ENCODE peak calls at places on chromosomes 2 and 18, in ten cellular contexts. E is OCI-M1; A is activated CD8-positive, alpha-beta memory T cell treated with anti-CD3 and anti-CD28 coated beads, Interleukin-2, amount 50 U/mL, for 4 hours; Y is fibroblast of mammary gland; N is T-cell; H is fibroblast of the conjunctiva; D is hepatic stellate cell; F is stimulated activated CD4-positive, alpha-beta T cell treated with anti-CD3 and anti-CD28 coated beads, TNF-alpha, amount 100 ng/mL, for 24 hours; C is thyroid gland; S is frontal cortex. L is an unnamed sample.

GRCh38 chr2:143937563-143938346 is 582.2 kb downstream of the ZEB2 start:
- DNase-seq in E (peak; percentile 54), A (no peak), Y (no peak), N (no peak), H (no peak), D (no peak), F (no peak), C (peak; percentile 3), S (no peak), L (no peak)

GRCh38 chr2:106030287-106031268 is 163.5 kb downstream of the UXS1 start:
- DNase-seq in E (no peak), A (no peak), Y (peak; percentile 93), N (no peak), H (peak; percentile 88), D (peak; percentile 55), F (peak; percentile 5), C (peak; percentile 41), S (no peak), L (no peak)

GRCh38 chr2:71207601-71208000 is 19.3 kb downstream of the PAIP2B start:
- DNase-seq in E (no peak), A (no peak), Y (no peak), N (no peak), H (no peak), D (no peak), F (no peak), C (no peak), S (no peak), L (no peak)

GRCh38 chr2:153455403-153455802 is 23.2 kb downstream of the RPRM start:
- DNase-seq in E (no peak), A (no peak), Y (no peak), N (no peak), H (no peak), D (no peak), F (no peak), C (no peak), S (no peak), L (no peak)

GRCh38 chr2:11835403-11835802 is 89.0 kb downstream of the LPIN1 start:
- DNase-seq in E (no peak), A (no peak), Y (peak; percentile 23), N (no peak), H (no peak), D (no peak), F (no peak), C (no peak), S (no peak), L (no peak)

GRCh38 chr2:80303825-80304521 is 579 bp downstream of the LRRTM1 start:
- DNase-seq in E (peak; percentile 4), A (no peak), Y (no peak), N (no peak), H (no peak), D (no peak), F (no peak), C (no peak), S (peak; percentile 58), L (no peak)

GRCh38 chr18:8657050-8657820 is 48.0 kb downstream of the RAB12 start:
- DNase-seq in E (no peak), A (no peak), Y (no peak), N (no peak), H (no peak), D (no peak), F (no peak), C (no peak), S (no peak), L (no peak)

GRCh38 chr18:44958450-44958849 is 277.8 kb downstream of the SETBP1 start:
- DNase-seq in E (no peak), A (no peak), Y (peak; percentile 74), N (no peak), H (no peak), D (no peak), F (no peak), C (no peak), S (no peak), L (peak; percentile 68)

GRCh38 chr2:953975-954686 is 3.5 kb downstream of the SNTG2 start:
- DNase-seq in E (peak; percentile 1), A (no peak), Y (peak; percentile 23), N (no peak), H (no peak), D (peak; percentile 50), F (no peak), C (no peak), S (no peak), L (no peak)

GRCh38 chr2:85702172-85702571 is 8.0 kb downstream of the GNLY start:
- DNase-seq in E (peak; percentile 3), A (no peak), Y (peak; percentile 84), N (no peak), H (peak; percentile 58), D (peak; percentile 40), F (no peak), C (no peak), S (no peak), L (peak; percentile 67)

GRCh38 chr2:45046786-45047185 is 37.5 kb upstream of the SIX2 start:
- DNase-seq in E (no peak), A (no peak), Y (peak; percentile 50), N (no peak), H (no peak), D (no peak), F (no peak), C (no peak), S (no peak), L (no peak)

GRCh38 chr2:236782938-236783337 is 213.3 kb downstream of the ACKR3 start:
- DNase-seq in E (no peak), A (no peak), Y (peak; percentile 87), N (no peak), H (peak; percentile 46), D (no peak), F (no peak), C (no peak), S (no peak), L (no peak)

GRCh38 chr2:218245214-218245613 is 15.6 kb upstream of the GPBAR1 start:
- DNase-seq in E (no peak), A (no peak), Y (no peak), N (no peak), H (no peak), D (no peak), F (no peak), C (no peak), S (no peak), L (no peak)

GRCh38 chr2:52874706-52875105 is 892.9 kb upstream of the CHAC2 start:
- DNase-seq in E (no peak), A (no peak), Y (no peak), N (no peak), H (no peak), D (no peak), F (no peak), C (no peak), S (no peak), L (no peak)

GRCh38 chr2:217709496-217710217 is 293.1 kb downstream of the TNS1 start:
- DNase-seq in E (no peak), A (no peak), Y (no peak), N (no peak), H (no peak), D (no peak), F (no peak), C (no peak), S (no peak), L (no peak)

GRCh38 chr2:219253753-219254589 is at the start of gene TUBA4A:
- DNase-seq in E (peak; percentile 85), A (peak; percentile 93), Y (peak; percentile 35), N (peak; percentile 86), H (no peak), D (peak; percentile 91), F (peak; percentile 81), C (peak; percentile 89), S (peak; percentile 90), L (peak; percentile 83)

GRCh38 chr2:121239471-121239870 is 45.5 kb downstream of the TFCP2L1 start:
- DNase-seq in E (no peak), A (no peak), Y (no peak), N (no peak), H (no peak), D (no peak), F (no peak), C (peak; percentile 1), S (no peak), L (no peak)

GRCh38 chr18:22293417-22293816 is 124.0 kb downstream of the GATA6 start:
- DNase-seq in E (peak; percentile 63), A (no peak), Y (peak; percentile 31), N (no peak), H (no peak), D (no peak), F (no peak), C (no peak), S (no peak), L (no peak)

GRCh38 chr2:212711851-212712250 is 173.2 kb upstream of the ERBB4 start:
- DNase-seq in E (no peak), A (no peak), Y (peak; percentile 70), N (no peak), H (peak; percentile 13), D (peak; percentile 7), F (no peak), C (no peak), S (no peak), L (peak; percentile 79)

GRCh38 chr2:62817995-62818713 is 112.6 kb downstream of the EHBP1 start:
- DNase-seq in E (no peak), A (no peak), Y (peak; percentile 73), N (no peak), H (no peak), D (no peak), F (no peak), C (no peak), S (no peak), L (peak; percentile 67)

GRCh38 chr2:71614976-71615768 is 161.8 kb downstream of the DYSF start:
- DNase-seq in E (no peak), A (peak; percentile 9), Y (peak; percentile 56), N (no peak), H (peak; percentile 21), D (peak; percentile 66), F (no peak), C (peak; percentile 35), S (peak; percentile 46), L (no peak)

GRCh38 chr18:58105908-58106673 is 62.1 kb downstream of the NEDD4L start:
- DNase-seq in E (no peak), A (no peak), Y (no peak), N (no peak), H (no peak), D (no peak), F (no peak), C (no peak), S (no peak), L (no peak)

GRCh38 chr2:239952251-239952650 is 72.9 kb downstream of the NDUFA10 start:
- DNase-seq in E (no peak), A (no peak), Y (no peak), N (no peak), H (no peak), D (no peak), F (no peak), C (no peak), S (no peak), L (no peak)

GRCh38 chr18:61833387-61833786 is 59.4 kb downstream of the RNF152 start:
- DNase-seq in E (no peak), A (no peak), Y (peak; percentile 34), N (no peak), H (no peak), D (peak; percentile 50), F (no peak), C (no peak), S (no peak), L (peak; percentile 32)

GRCh38 chr18:79964330-79965118 is at the start of gene HSBP1L1:
- DNase-seq in E (no peak), A (peak; percentile 63), Y (peak; percentile 28), N (peak; percentile 58), H (no peak), D (peak; percentile 68), F (no peak), C (peak; percentile 83), S (peak; percentile 65), L (peak; percentile 48)

GRCh38 chr2:104897515-104898184 is 43.7 kb downstream of the POU3F3 start:
- DNase-seq in E (no peak), A (no peak), Y (peak; percentile 98), N (no peak), H (peak; percentile 89), D (no peak), F (no peak), C (no peak), S (no peak), L (peak; percentile 1)

GRCh38 chr18:10119991-10120390 is 206.2 kb downstream of the VAPA start:
- DNase-seq in E (no peak), A (no peak), Y (no peak), N (no peak), H (no peak), D (no peak), F (no peak), C (no peak), S (no peak), L (no peak)

GRCh38 chr2:45688479-45689298 is 37.2 kb downstream of the PRKCE start:
- DNase-seq in E (peak; percentile 21), A (no peak), Y (no peak), N (no peak), H (no peak), D (no peak), F (no peak), C (no peak), S (no peak), L (no peak)